ENCODE peak calls at places on chromosomes 4 and X, in eight cellular contexts. U, R, K, A, J, S, W and N are unnamed samples.

GRCh38 chr4:121360496-121360895 is 20.3 kb downstream of the QRFPR start:
- DNase-seq in U (peak), R (no peak), J (no peak), W (no peak), K (no peak), A (no peak), S (no peak), N (no peak)

GRCh38 chr4:6473264-6474052 is 1.0 kb upstream of the PPP2R2C start:
- DNase-seq in J (no peak), R (no peak), U (no peak), W (no peak), S (no peak), A (no peak), K (no peak), N (peak)

GRCh38 chr4:26803462-26803861 is 57.2 kb upstream of the STIM2 start:
- DNase-seq in U (no peak), W (no peak), K (no peak), S (no peak), A (no peak), J (no peak), R (no peak), N (no peak)

GRCh38 chr4:137703225-137703624 is 170.9 kb upstream of the PCDH18 start:
- DNase-seq in K (no peak), A (no peak), R (no peak), W (peak), J (no peak), U (no peak), S (no peak), N (no peak)

GRCh38 chr4:36917413-36917812 is 327.1 kb upstream of the NWD2 start:
- DNase-seq in K (no peak), R (no peak), S (no peak), U (no peak), J (no peak), W (no peak), A (no peak), N (no peak)

GRCh38 chrX:130330706-130331105 is 9.0 kb upstream of the SLC25A14 start:
- DNase-seq in S (peak), R (peak), A (peak), J (peak), W (peak), K (peak), U (peak), N (peak)

GRCh38 chr4:125262079-125262478 is 52.7 kb upstream of the FAT4 start:
- DNase-seq in W (no peak), J (no peak), R (no peak), S (no peak), U (no peak), A (no peak), K (no peak), N (no peak)

GRCh38 chr4:47313396-47313795 is 150.1 kb downstream of the COMMD8 start:
- DNase-seq in A (no peak), S (no peak), J (no peak), R (no peak), W (no peak), U (no peak), K (no peak), N (no peak)

GRCh38 chr4:37538931-37539330 is 147.2 kb downstream of the RELL1 start:
- DNase-seq in J (no peak), R (no peak), S (no peak), U (no peak), W (no peak), K (no peak), A (no peak), N (no peak)

GRCh38 chr4:169263791-169264392 is 6.9 kb downstream of the SH3RF1 start:
- DNase-seq in S (peak), W (no peak), K (no peak), J (no peak), A (no peak), U (no peak), R (no peak), N (peak)

GRCh38 chrX:16743604-16744325 is 24.4 kb downstream of the SYAP1 start:
- DNase-seq in S (no peak), R (no peak), W (peak), J (no peak), A (no peak), K (no peak), U (peak), N (no peak)
- TF ChIP-seq CTCF in S (no peak), R (no peak), W (peak), J (no peak), A (no peak), K (no peak), U (peak), N (no peak)

GRCh38 chr4:8402640-8403039 is 37.9 kb downstream of the ACOX3 start:
- DNase-seq in R (no peak), U (no peak), K (no peak), S (no peak), J (no peak), W (no peak), A (no peak), N (no peak)

GRCh38 chr4:8399298-8399697 is 41.2 kb downstream of the ACOX3 start:
- DNase-seq in A (no peak), K (no peak), U (no peak), J (no peak), S (no peak), R (no peak), W (no peak), N (no peak)

GRCh38 chr4:8402181-8402597 is 38.3 kb downstream of the ACOX3 start:
- DNase-seq in W (no peak), S (no peak), J (no peak), R (no peak), U (no peak), A (no peak), K (no peak), N (no peak)

GRCh38 chr4:8401665-8402064 is 38.9 kb downstream of the ACOX3 start:
- DNase-seq in U (no peak), W (no peak), S (no peak), R (no peak), J (no peak), K (no peak), A (no peak), N (no peak)

GRCh38 chr4:8400641-8401325 is 39.7 kb downstream of the ACOX3 start:
- DNase-seq in W (no peak), S (no peak), J (no peak), K (no peak), U (no peak), R (no peak), A (no peak), N (no peak)
- TF ChIP-seq CTCF in W (no peak), S (no peak), J (no peak), K (no peak), U (no peak), R (no peak), A (no peak), N (no peak)

GRCh38 chr4:131302108-131302507 is 1847.0 kb upstream of the PCDH10 start:
- DNase-seq in J (no peak), A (no peak), K (no peak), U (no peak), W (no peak), S (no peak), R (no peak), N (no peak)
- TF ChIP-seq CTCF in J (no peak), A (no peak), K (no peak), U (no peak), W (no peak), S (no peak), R (no peak), N (no peak)

DNA sequence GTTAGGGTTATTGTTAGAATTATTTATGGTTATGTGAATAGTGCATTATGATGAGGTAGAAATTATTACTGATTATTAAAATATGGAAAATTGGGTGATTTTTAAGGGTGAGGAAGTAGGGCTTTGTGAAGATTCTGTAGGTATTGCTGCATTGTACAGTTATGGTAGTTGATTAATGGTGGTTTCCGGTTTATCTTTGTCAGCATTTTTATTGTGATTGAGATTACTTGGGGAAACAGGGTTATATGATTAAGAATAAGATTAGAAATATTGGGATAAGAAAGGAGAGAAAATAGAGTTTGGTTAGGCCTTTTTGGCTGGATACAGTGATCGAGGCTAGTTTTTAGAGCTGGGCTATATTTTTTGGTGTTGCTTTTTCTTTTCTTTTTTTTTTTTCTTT is 8.6 kb upstream of the IGBP1 start:
- DNase-seq in U (no peak), J (no peak), K (no peak), R (no peak), A (no peak), W (no peak), S (no peak), N (no peak)
- TF ChIP-seq CTCF in U (no peak), J (no peak), K (no peak), R (no peak), A (no peak), W (no peak), S (no peak), N (no peak)

DNA sequence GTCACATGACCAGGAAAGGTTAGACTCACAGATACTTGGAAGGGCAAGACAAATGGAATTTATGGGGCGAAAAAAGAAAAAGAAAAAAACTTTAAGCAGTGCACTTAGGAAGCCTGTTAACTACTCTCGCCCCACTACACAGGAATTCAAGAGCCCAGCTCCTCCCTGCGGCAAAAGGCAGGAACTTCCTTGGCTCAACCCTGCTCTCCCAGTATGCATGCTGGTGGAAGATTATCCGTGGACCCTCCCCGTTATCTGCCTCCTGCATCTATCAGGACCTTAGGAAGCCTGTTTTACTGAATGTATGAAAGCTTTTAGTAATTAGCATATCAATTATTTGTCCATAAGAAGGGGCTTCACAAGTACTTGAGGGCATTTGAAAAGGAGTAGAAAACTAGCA is 40.1 kb upstream of the RPA4 start:
- DNase-seq in W (peak), U (peak), R (no peak), A (no peak), J (no peak), K (peak), S (no peak), N (no peak)
- TF ChIP-seq CTCF in W (peak), U (peak), R (no peak), A (no peak), J (no peak), K (no peak), S (no peak), N (no peak)

GRCh38 chrX:97841544-97842179 is 958.0 kb downstream of the RPA4 start:
- DNase-seq in R (no peak), W (no peak), S (no peak), K (no peak), J (no peak), A (no peak), U (no peak), N (no peak)
- TF ChIP-seq CTCF in R (no peak), W (no peak), S (no peak), K (no peak), J (no peak), A (no peak), U (no peak), N (no peak)

DNA sequence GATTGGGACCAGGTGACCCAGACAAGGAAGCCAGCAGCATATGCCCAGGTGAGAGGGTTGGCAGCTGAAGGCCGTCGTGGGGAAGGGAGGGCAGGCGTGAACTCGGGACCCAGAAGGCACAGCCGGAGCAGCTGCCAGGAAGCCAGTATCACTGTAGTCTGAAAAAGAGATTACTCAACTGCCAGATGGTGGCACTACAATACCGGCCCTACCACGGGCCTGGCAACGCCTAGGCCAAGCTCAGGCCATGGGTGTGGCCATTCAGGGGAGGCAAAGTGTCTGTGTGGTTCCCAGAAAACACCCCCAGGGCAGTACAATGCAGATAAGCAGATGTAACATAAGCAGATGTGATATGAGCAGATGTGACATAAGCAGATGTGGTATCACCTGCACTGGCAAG is 236.0 kb downstream of the AFAP1 start:
- DNase-seq in A (no peak), J (no peak), R (no peak), K (no peak), W (no peak), U (no peak), S (no peak), N (no peak)
- TF ChIP-seq CTCF in A (no peak), J (no peak), R (no peak), K (no peak), W (no peak), U (no peak), S (no peak), N (no peak)

GRCh38 chrX:131728295-131729145 is 184.6 kb downstream of the OR13H1 start:
- DNase-seq in U (no peak), K (no peak), A (no peak), R (no peak), J (no peak), S (peak), W (peak), N (peak)
- TF ChIP-seq CTCF in U (no peak), K (no peak), A (peak), R (no peak), J (no peak), S (peak), W (peak), N (peak)